ENCODE peak calls at places on chromosomes 5 and 9, in eight cellular contexts. One of them, this sample, is unnamed.

GRCh38 chr5:18314192-18314778 is 680.0 kb downstream of the TAF11L14 start:
- DNase-seq in transverse colon: no peak
- DNase-seq in CD8-positive, alpha-beta T cell: no peak
- DNase-seq in GM06990: no peak
- DNase-seq in psoas muscle: no peak
- DNase-seq in heart right ventricle: no peak
- DNase-seq in small intestine: peak; percentile 3
- DNase-seq in mesendoderm: peak; percentile 8
- DNase-seq in this sample: peak; percentile 41

GRCh38 chr5:1282139-1282992 is 12.5 kb downstream of the TERT start:
- DNase-seq in transverse colon: no peak
- DNase-seq in CD8-positive, alpha-beta T cell: no peak
- DNase-seq in GM06990: no peak
- DNase-seq in psoas muscle: no peak
- DNase-seq in heart right ventricle: peak; percentile 41
- DNase-seq in small intestine: no peak
- DNase-seq in mesendoderm: no peak
- DNase-seq in this sample: no peak

GRCh38 chr5:1735320-1735970 is 64.2 kb downstream of the MRPL36 start:
- DNase-seq in transverse colon: no peak
- DNase-seq in CD8-positive, alpha-beta T cell: no peak
- DNase-seq in GM06990: no peak
- DNase-seq in psoas muscle: no peak
- DNase-seq in heart right ventricle: no peak
- DNase-seq in small intestine: no peak
- DNase-seq in mesendoderm: no peak
- DNase-seq in this sample: no peak

GRCh38 chr9:3768286-3768685 is 242.5 kb upstream of the RFX3 start:
- DNase-seq in transverse colon: no peak
- DNase-seq in CD8-positive, alpha-beta T cell: no peak
- DNase-seq in GM06990: no peak
- DNase-seq in psoas muscle: no peak
- DNase-seq in heart right ventricle: no peak
- DNase-seq in small intestine: no peak
- DNase-seq in mesendoderm: no peak
- DNase-seq in this sample: no peak

GRCh38 chr9:95504053-95504963 is 12.5 kb downstream of the PTCH1 start:
- DNase-seq in transverse colon: peak; percentile 23
- DNase-seq in CD8-positive, alpha-beta T cell: no peak
- DNase-seq in GM06990: no peak
- DNase-seq in psoas muscle: no peak
- DNase-seq in heart right ventricle: no peak
- DNase-seq in small intestine: no peak
- DNase-seq in mesendoderm: peak; percentile 92
- DNase-seq in this sample: peak; percentile 60

GRCh38 chr9:120723547-120723946 is 9.3 kb upstream of the MEGF9 start:
- DNase-seq in transverse colon: no peak
- DNase-seq in CD8-positive, alpha-beta T cell: no peak
- DNase-seq in GM06990: no peak
- DNase-seq in psoas muscle: no peak
- DNase-seq in heart right ventricle: no peak
- DNase-seq in small intestine: no peak
- DNase-seq in mesendoderm: no peak
- DNase-seq in this sample: no peak

GRCh38 chr5:125410501-125411162 is 664.2 kb upstream of the ZNF608 start:
- DNase-seq in transverse colon: no peak
- DNase-seq in CD8-positive, alpha-beta T cell: no peak
- DNase-seq in GM06990: no peak
- DNase-seq in psoas muscle: no peak
- DNase-seq in heart right ventricle: no peak
- DNase-seq in small intestine: no peak
- DNase-seq in mesendoderm: no peak
- DNase-seq in this sample: peak; percentile 7

GRCh38 chr9:33781736-33782135 is 13.6 kb upstream of the PRSS3 start:
- DNase-seq in transverse colon: no peak
- DNase-seq in CD8-positive, alpha-beta T cell: no peak
- DNase-seq in GM06990: no peak
- DNase-seq in psoas muscle: no peak
- DNase-seq in heart right ventricle: no peak
- DNase-seq in small intestine: no peak
- DNase-seq in mesendoderm: no peak
- DNase-seq in this sample: no peak

GRCh38 chr5:149358818-149359217 is 972 bp downstream of the PCYOX1L start:
- DNase-seq in transverse colon: no peak
- DNase-seq in CD8-positive, alpha-beta T cell: no peak
- DNase-seq in GM06990: no peak
- DNase-seq in psoas muscle: no peak
- DNase-seq in heart right ventricle: no peak
- DNase-seq in small intestine: no peak
- DNase-seq in mesendoderm: no peak
- DNase-seq in this sample: no peak

GRCh38 chr5:134561871-134562296 is 36.4 kb downstream of the JADE2 start:
- DNase-seq in transverse colon: no peak
- DNase-seq in CD8-positive, alpha-beta T cell: no peak
- DNase-seq in GM06990: no peak
- DNase-seq in psoas muscle: peak; percentile 63
- DNase-seq in heart right ventricle: peak; percentile 55
- DNase-seq in small intestine: peak; percentile 36
- DNase-seq in mesendoderm: peak; percentile 62
- DNase-seq in this sample: no peak

GRCh38 chr9:125261501-125262216 is at the start of gene GAPVD1:
- DNase-seq in transverse colon: peak; percentile 91
- DNase-seq in CD8-positive, alpha-beta T cell: peak; percentile 72
- DNase-seq in GM06990: peak; percentile 98
- DNase-seq in psoas muscle: peak; percentile 91
- DNase-seq in heart right ventricle: peak; percentile 85
- DNase-seq in small intestine: peak; percentile 90
- DNase-seq in mesendoderm: peak; percentile 98
- DNase-seq in this sample: peak; percentile 96

GRCh38 chr5:178264044-178264443 is 31.4 kb upstream of the PHYKPL start:
- DNase-seq in transverse colon: no peak
- DNase-seq in CD8-positive, alpha-beta T cell: no peak
- DNase-seq in GM06990: no peak
- DNase-seq in psoas muscle: no peak
- DNase-seq in heart right ventricle: no peak
- DNase-seq in small intestine: no peak
- DNase-seq in mesendoderm: no peak
- DNase-seq in this sample: no peak

GRCh38 chr9:85040141-85040540 is 370.6 kb downstream of the NTRK2 start:
- DNase-seq in transverse colon: no peak
- DNase-seq in CD8-positive, alpha-beta T cell: no peak
- DNase-seq in GM06990: no peak
- DNase-seq in psoas muscle: no peak
- DNase-seq in heart right ventricle: no peak
- DNase-seq in small intestine: no peak
- DNase-seq in mesendoderm: no peak
- DNase-seq in this sample: no peak

GRCh38 chr5:2748841-2749513 is 2.5 kb downstream of the IRX2 start:
- DNase-seq in transverse colon: no peak
- DNase-seq in CD8-positive, alpha-beta T cell: no peak
- DNase-seq in GM06990: no peak
- DNase-seq in psoas muscle: no peak
- DNase-seq in heart right ventricle: no peak
- DNase-seq in small intestine: no peak
- DNase-seq in mesendoderm: no peak
- DNase-seq in this sample: no peak

DNA sequence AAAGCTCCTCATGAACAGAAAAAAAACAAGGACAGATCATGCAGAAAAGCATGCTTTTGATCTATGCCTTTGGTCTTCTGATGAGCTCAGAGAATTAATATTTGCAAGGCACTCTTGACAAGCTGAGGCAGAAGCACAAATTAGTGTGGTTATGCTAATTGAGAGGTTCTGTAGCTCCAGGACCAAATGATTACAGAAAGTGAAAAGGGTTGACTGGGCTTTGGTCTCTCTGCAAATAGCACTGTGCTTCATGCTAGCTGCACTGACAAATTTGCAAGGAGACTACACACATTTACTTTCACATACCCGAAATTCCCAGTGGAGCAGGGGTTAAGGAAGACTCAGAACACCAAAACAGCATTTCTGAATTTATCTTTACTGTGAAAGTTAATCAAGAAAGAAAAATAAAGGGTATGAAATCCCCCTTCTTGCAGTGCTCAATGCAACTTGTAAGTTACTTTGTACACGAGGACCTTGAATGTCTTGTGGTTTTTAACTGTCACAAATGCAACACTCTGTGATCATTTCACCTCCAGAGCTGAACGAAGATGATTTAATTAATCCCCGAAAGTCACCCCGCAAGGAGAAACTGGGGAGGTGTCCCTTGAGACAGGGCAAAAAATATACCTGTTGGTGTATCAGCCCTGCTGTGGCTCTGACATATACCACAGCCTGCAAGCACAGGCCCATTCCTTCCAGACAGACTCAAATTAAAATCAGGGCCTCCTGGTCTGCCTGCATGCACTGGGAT is 11.9 kb downstream of the RAPGEF1 start:
- DNase-seq in transverse colon: no peak
- DNase-seq in CD8-positive, alpha-beta T cell: no peak
- DNase-seq in GM06990: peak; percentile 68
- DNase-seq in psoas muscle: no peak
- DNase-seq in heart right ventricle: no peak
- DNase-seq in small intestine: no peak
- DNase-seq in mesendoderm: peak; percentile 29
- DNase-seq in this sample: no peak
- H3K4me3 ChIP-seq in transverse colon: no peak overlapping the region
- H3K4me3 ChIP-seq in CD8-positive, alpha-beta T cell: peak overlapping the region; percentile 36
- H3K4me3 ChIP-seq in GM06990: peak overlapping the region; percentile 50
- H3K4me3 ChIP-seq in psoas muscle: no peak overlapping the region
- H3K4me3 ChIP-seq in heart right ventricle: no peak overlapping the region
- H3K4me3 ChIP-seq in small intestine: no peak overlapping the region
- H3K4me3 ChIP-seq in mesendoderm: no peak overlapping the region
- H3K4me3 ChIP-seq in this sample: no peak overlapping the region

GRCh38 chr5:119346404-119346803 is 9.4 kb upstream of the TNFAIP8 start:
- DNase-seq in transverse colon: no peak
- DNase-seq in CD8-positive, alpha-beta T cell: no peak
- DNase-seq in GM06990: no peak
- DNase-seq in psoas muscle: no peak
- DNase-seq in heart right ventricle: no peak
- DNase-seq in small intestine: no peak
- DNase-seq in mesendoderm: no peak
- DNase-seq in this sample: no peak

GRCh38 chr5:119344231-119344630 is 11.6 kb upstream of the TNFAIP8 start:
- DNase-seq in transverse colon: no peak
- DNase-seq in CD8-positive, alpha-beta T cell: no peak
- DNase-seq in GM06990: no peak
- DNase-seq in psoas muscle: no peak
- DNase-seq in heart right ventricle: no peak
- DNase-seq in small intestine: no peak
- DNase-seq in mesendoderm: no peak
- DNase-seq in this sample: no peak

GRCh38 chr5:119343766-119344165 is 12.1 kb upstream of the TNFAIP8 start:
- DNase-seq in transverse colon: no peak
- DNase-seq in CD8-positive, alpha-beta T cell: no peak
- DNase-seq in GM06990: no peak
- DNase-seq in psoas muscle: no peak
- DNase-seq in heart right ventricle: no peak
- DNase-seq in small intestine: no peak
- DNase-seq in mesendoderm: no peak
- DNase-seq in this sample: no peak

GRCh38 chr5:119347574-119347973 is 8.2 kb upstream of the TNFAIP8 start:
- DNase-seq in transverse colon: no peak
- DNase-seq in CD8-positive, alpha-beta T cell: no peak
- DNase-seq in GM06990: no peak
- DNase-seq in psoas muscle: no peak
- DNase-seq in heart right ventricle: no peak
- DNase-seq in small intestine: no peak
- DNase-seq in mesendoderm: no peak
- DNase-seq in this sample: no peak

GRCh38 chr5:119345861-119346260 is 10.0 kb upstream of the TNFAIP8 start:
- DNase-seq in transverse colon: no peak
- DNase-seq in CD8-positive, alpha-beta T cell: no peak
- DNase-seq in GM06990: no peak
- DNase-seq in psoas muscle: no peak
- DNase-seq in heart right ventricle: no peak
- DNase-seq in small intestine: no peak
- DNase-seq in mesendoderm: no peak
- DNase-seq in this sample: no peak
- H3K4me3 ChIP-seq in transverse colon: no peak overlapping the region
- H3K4me3 ChIP-seq in CD8-positive, alpha-beta T cell: no peak overlapping the region
- H3K4me3 ChIP-seq in GM06990: no peak overlapping the region
- H3K4me3 ChIP-seq in psoas muscle: no peak overlapping the region
- H3K4me3 ChIP-seq in heart right ventricle: no peak overlapping the region
- H3K4me3 ChIP-seq in small intestine: no peak overlapping the region
- H3K4me3 ChIP-seq in mesendoderm: no peak overlapping the region
- H3K4me3 ChIP-seq in this sample: no peak overlapping the region

DNA sequence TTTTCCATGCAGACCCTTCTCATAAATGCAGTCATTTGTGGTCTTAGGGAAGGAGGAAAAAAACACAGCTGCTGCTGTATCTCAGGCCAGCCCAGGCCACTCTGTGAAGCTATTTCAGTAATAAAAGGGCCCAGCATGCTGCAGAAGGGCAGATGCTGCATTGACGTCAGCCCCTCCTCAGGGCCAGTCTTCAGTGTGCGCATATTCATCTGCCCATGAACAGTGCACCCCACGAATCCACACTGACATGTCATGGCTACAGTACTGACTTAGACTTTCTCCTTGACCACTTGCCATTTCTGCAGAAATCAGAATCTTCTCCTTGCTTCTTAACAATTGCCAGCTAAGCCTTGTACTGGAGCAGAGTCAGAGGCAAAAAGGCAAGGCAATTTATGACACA is 304.7 kb downstream of the GABRG2 start:
- DNase-seq in transverse colon: no peak
- DNase-seq in CD8-positive, alpha-beta T cell: no peak
- DNase-seq in GM06990: no peak
- DNase-seq in psoas muscle: no peak
- DNase-seq in heart right ventricle: no peak
- DNase-seq in small intestine: no peak
- DNase-seq in mesendoderm: peak; percentile 37
- DNase-seq in this sample: no peak
- H3K4me3 ChIP-seq in transverse colon: no peak overlapping the region
- H3K4me3 ChIP-seq in CD8-positive, alpha-beta T cell: no peak overlapping the region
- H3K4me3 ChIP-seq in GM06990: no peak overlapping the region
- H3K4me3 ChIP-seq in psoas muscle: no peak overlapping the region
- H3K4me3 ChIP-seq in heart right ventricle: no peak overlapping the region
- H3K4me3 ChIP-seq in small intestine: no peak overlapping the region
- H3K4me3 ChIP-seq in mesendoderm: no peak overlapping the region
- H3K4me3 ChIP-seq in this sample: no peak overlapping the region

DNA sequence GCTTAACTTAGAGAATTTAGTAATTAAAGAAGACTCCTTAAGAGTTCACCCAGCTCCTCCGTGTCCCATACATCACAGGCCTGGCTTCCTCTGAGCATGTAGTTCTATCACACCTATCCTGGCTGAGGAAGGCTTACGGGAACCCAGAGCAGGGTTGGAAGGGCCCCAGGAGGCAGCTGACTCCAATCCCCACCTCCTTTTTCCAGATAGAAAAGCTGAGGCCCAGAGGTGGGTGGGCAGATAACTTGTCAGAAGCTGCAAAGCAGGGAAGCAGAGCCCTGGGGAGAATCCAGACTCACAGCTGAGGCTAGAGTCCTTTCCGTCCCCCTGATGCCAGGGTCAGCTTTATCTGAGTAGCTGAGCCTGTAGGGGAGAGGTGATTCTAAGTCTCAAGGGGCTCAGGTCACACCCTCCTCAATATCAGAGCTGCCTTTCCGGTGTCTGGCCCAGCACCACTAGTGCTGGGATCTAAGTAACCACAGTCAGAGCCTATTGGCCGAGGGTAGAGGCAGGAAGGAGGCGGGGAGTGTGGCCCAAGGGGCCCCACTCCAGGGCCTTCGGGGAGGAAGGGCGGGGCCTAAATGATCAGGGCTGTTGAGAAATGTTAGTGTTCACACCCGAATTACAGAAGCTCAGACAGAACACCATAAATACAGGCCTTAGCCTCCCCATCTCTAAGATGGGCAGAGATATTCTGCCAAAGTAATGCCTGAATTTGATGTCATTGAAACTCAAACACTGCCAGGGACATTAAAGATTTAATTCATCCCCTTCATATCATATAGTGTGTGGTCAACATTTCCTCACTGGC is 9.9 kb downstream of the CCDC69 start:
- DNase-seq in transverse colon: peak; percentile 86
- DNase-seq in CD8-positive, alpha-beta T cell: peak; percentile 81
- DNase-seq in GM06990: peak; percentile 91
- DNase-seq in psoas muscle: peak; percentile 77
- DNase-seq in heart right ventricle: peak; percentile 87
- DNase-seq in small intestine: peak; percentile 77
- DNase-seq in mesendoderm: peak; percentile 85
- DNase-seq in this sample: peak; percentile 64
- H3K4me3 ChIP-seq in transverse colon: no peak overlapping the region
- H3K4me3 ChIP-seq in CD8-positive, alpha-beta T cell: peak overlapping the region; percentile 61
- H3K4me3 ChIP-seq in GM06990: peak overlapping the region; percentile 69
- H3K4me3 ChIP-seq in psoas muscle: peak overlapping the region; percentile 22
- H3K4me3 ChIP-seq in heart right ventricle: no peak overlapping the region
- H3K4me3 ChIP-seq in small intestine: peak overlapping the region; percentile 27
- H3K4me3 ChIP-seq in mesendoderm: no peak overlapping the region
- H3K4me3 ChIP-seq in this sample: no peak overlapping the region

This sample was measured in hepatocyte.